ENCODE peak calls at places on chromosomes 11 and 22, in four cellular contexts. O is hepatic stellate cell, I is NCI-H2081, Z is NCI-H1048. K is an unnamed sample.

GRCh38 chr11:120908521-120909181 is 115.3 kb upstream of the TBCEL start:
- DNase-seq in Z (no peak), I (no peak), O (no peak), K (peak)

GRCh38 chr22:40237241-40237640 is 59.5 kb downstream of the TNRC6B start:
- DNase-seq in O (no peak), I (no peak), Z (no peak), K (no peak)

GRCh38 chr22:35567794-35568193 is 27.2 kb downstream of the RASD2 start:
- DNase-seq in O (no peak), Z (no peak), I (no peak), K (no peak)

GRCh38 chr11:88338223-88338661 is 706 bp upstream of the CTSC start:
- DNase-seq in I (peak), Z (no peak), O (peak), K (peak)

GRCh38 chr22:50161508-50162390 is 8.8 kb upstream of the PANX2 start:
- DNase-seq in I (no peak), O (no peak), Z (no peak), K (no peak)

GRCh38 chr11:120674537-120674936 is 163.0 kb downstream of the GRIK4 start:
- DNase-seq in Z (no peak), I (no peak), O (no peak), K (no peak)

GRCh38 chr22:19823638-19824196 is 31.0 kb downstream of the GNB1L start:
- DNase-seq in Z (no peak), I (no peak), O (no peak), K (peak)

GRCh38 chr11:38990841-38991240 is 2392.8 kb upstream of the RAG2 start:
- DNase-seq in O (no peak), Z (no peak), I (no peak), K (no peak)

GRCh38 chr11:74686792-74687191 is 44.4 kb downstream of the CHRDL2 start:
- DNase-seq in I (no peak), Z (no peak), O (no peak), K (no peak)

GRCh38 chr11:3669742-3670183 is 1.4 kb downstream of the CHRNA10 start:
- DNase-seq in I (no peak), Z (no peak), O (no peak), K (no peak)

GRCh38 chr22:45608763-45609180 is 62.9 kb upstream of the ATXN10 start:
- DNase-seq in O (peak), Z (no peak), I (no peak), K (peak)

GRCh38 chr11:9604134-9604533 is 30.7 kb downstream of the WEE1 start:
- DNase-seq in Z (no peak), O (no peak), I (no peak), K (no peak)

GRCh38 chr11:130706572-130706971 is 209.7 kb downstream of the SNX19 start:
- DNase-seq in O (no peak), I (no peak), Z (no peak), K (no peak)

GRCh38 chr11:69425444-69425843 is 56.0 kb upstream of the LINC01488 start:
- DNase-seq in Z (no peak), O (no peak), I (no peak), K (peak)

GRCh38 chr11:65915821-65916251 is 3.0 kb downstream of the C11orf68 start:
- DNase-seq in I (no peak), O (peak), Z (no peak), K (peak)

GRCh38 chr11:117883063-117883462 is 6.6 kb upstream of the FXYD6 start:
- DNase-seq in O (no peak), Z (no peak), I (no peak), K (no peak)

GRCh38 chr22:31829505-31829904 is 75.7 kb downstream of the DEPDC5 start:
- DNase-seq in I (no peak), Z (no peak), O (peak), K (peak)

K was measured in NB4.